ENCODE peak calls at places on chromosomes 11 and 22, in five cellular contexts. U is IMR-90; M is activated CD4-positive, alpha-beta T cell treated with anti-CD3 and anti-CD28 coated beads, Interleukin-2, amount 50 U/mL, for 1 hour; K is stimulated activated CD8-positive, alpha-beta memory T cell treated with anti-CD3 and anti-CD28 coated beads, Interleukin-4, amount 100 ng/mL, for 24 hours; S is B cell. Q is an unnamed sample.

GRCh38 chr22:39631857-39632256 is 61.3 kb downstream of the CACNA1I start:
- DNase-seq in U (no peak), M (no peak), K (no peak), S (no peak), Q (no peak)

GRCh38 chr11:76524919-76525318 is 80.1 kb downstream of the EMSY start:
- DNase-seq in U (peak), M (no peak), K (no peak), S (no peak), Q (peak)

GRCh38 chr22:38751422-38752346 is 4.1 kb downstream of the SUN2 start:
- DNase-seq in U (no peak), M (peak), K (peak), S (peak), Q (no peak)

GRCh38 chr11:3073029-3073435 is 15.8 kb upstream of the CARS1 start:
- DNase-seq in U (peak), M (no peak), K (no peak), S (no peak), Q (no peak)

GRCh38 chr22:37163618-37164534 is 14.2 kb upstream of the IL2RB start:
- DNase-seq in U (no peak), M (peak), K (peak), S (no peak), Q (no peak)

GRCh38 chr11:18699848-18700261 is 1.3 kb downstream of the TMEM86A start:
- DNase-seq in U (no peak), M (no peak), K (no peak), S (no peak), Q (no peak)

GRCh38 chr22:23404689-23405365 is 175.3 kb downstream of the IGLL1 start:
- DNase-seq in U (peak), M (no peak), K (no peak), S (no peak), Q (no peak)

GRCh38 chr11:9208726-9209501 is 56.2 kb downstream of the DENND5A start:
- DNase-seq in U (no peak), M (no peak), K (no peak), S (no peak), Q (no peak)

GRCh38 chr22:46657996-46658947 is 38.1 kb downstream of the GRAMD4 start:
- DNase-seq in U (no peak), M (no peak), K (no peak), S (no peak), Q (no peak)

GRCh38 chr11:79414644-79415317 is 26.0 kb downstream of the TENM4 start:
- DNase-seq in U (peak), M (no peak), K (no peak), S (no peak), Q (no peak)

GRCh38 chr11:117443269-117444186 is 115.9 kb downstream of the CEP164 start:
- DNase-seq in U (peak), M (no peak), K (no peak), S (no peak), Q (peak)

GRCh38 chr11:26187639-26188038 is 144.3 kb upstream of the ANO3 start:
- DNase-seq in U (peak), M (no peak), K (no peak), S (no peak), Q (peak)

GRCh38 chr11:72232260-72233055 is 7.9 kb downstream of the INPPL1 start:
- DNase-seq in U (no peak), M (no peak), K (no peak), S (no peak), Q (no peak)

GRCh38 chr11:74057251-74058151 is 48.6 kb upstream of the UCP3 start:
- DNase-seq in U (peak), M (no peak), K (no peak), S (no peak), Q (no peak)

GRCh38 chr22:23068832-23069385 is 1.4 kb upstream of the GNAZ start:
- DNase-seq in U (no peak), M (no peak), K (no peak), S (no peak), Q (no peak)

GRCh38 chr11:33801821-33802413 is 27.6 kb upstream of the FBXO3 start:
- DNase-seq in U (no peak), M (no peak), K (no peak), S (no peak), Q (no peak)

GRCh38 chr11:11537372-11537771 is 84.4 kb downstream of the GALNT18 start:
- DNase-seq in U (no peak), M (no peak), K (no peak), S (no peak), Q (no peak)

GRCh38 chr11:120792306-120792705 is 231.6 kb upstream of the TBCEL start:
- DNase-seq in U (no peak), M (no peak), K (no peak), S (no peak), Q (no peak)

GRCh38 chr11:22343411-22344032 is 5.3 kb downstream of the SLC17A6 start:
- DNase-seq in U (no peak), M (no peak), K (no peak), S (no peak), Q (no peak)

GRCh38 chr11:39768214-39768613 is 1691.2 kb downstream of the LRRC4C start:
- DNase-seq in U (no peak), M (no peak), K (no peak), S (no peak), Q (no peak)

GRCh38 chr11:46353706-46354105 is 6.4 kb downstream of the DGKZ start:
- DNase-seq in U (peak), M (no peak), K (peak), S (no peak), Q (no peak)

GRCh38 chr11:117431436-117431835 is 103.8 kb downstream of the CEP164 start:
- DNase-seq in U (no peak), M (no peak), K (no peak), S (no peak), Q (no peak)

Q was measured in T47D.